ENCODE peak calls at places on chromosome 4, in four cellular contexts. P, M, U and C are unnamed samples.

GRCh38 chr4:81470456-81471327 is 1.0 kb downstream of the RASGEF1B start:
- DNase-seq in U (no peak), P (peak), M (peak), C (peak)

GRCh38 chr4:173747537-173748257 is 217.7 kb upstream of the HAND2 start:
- DNase-seq in M (no peak), P (no peak), U (no peak), C (no peak)

GRCh38 chr4:152957437-152958185 is 21.5 kb downstream of the FHDC1 start:
- DNase-seq in P (no peak), M (no peak), U (no peak), C (no peak)

GRCh38 chr4:53196872-53197759 is 168.7 kb downstream of the SCFD2 start:
- DNase-seq in P (peak), M (no peak), U (peak), C (no peak)

GRCh38 chr4:86641516-86642090 is 47.5 kb downstream of the PTPN13 start:
- DNase-seq in P (no peak), U (no peak), M (no peak), C (no peak)

GRCh38 chr4:36244257-36245084 is at the start of gene ARAP2:
- DNase-seq in P (peak), M (peak), U (no peak), C (peak)

GRCh38 chr4:150818661-150819060 is 196.4 kb downstream of the LRBA start:
- DNase-seq in U (no peak), M (no peak), P (no peak), C (no peak)

GRCh38 chr4:107669068-107669467 is 51.0 kb downstream of the PAPSS1 start:
- DNase-seq in M (no peak), P (no peak), U (no peak), C (no peak)

GRCh38 chr4:10808591-10808990 is 124.0 kb upstream of the CLNK start:
- DNase-seq in M (peak), U (no peak), P (no peak), C (no peak)

GRCh38 chr4:129455462-129455861 is 359.5 kb downstream of the C4orf33 start:
- DNase-seq in P (peak), M (no peak), U (no peak), C (no peak)

GRCh38 chr4:1989533-1990347 is 19.0 kb downstream of the NELFA start:
- DNase-seq in M (no peak), P (no peak), U (no peak), C (no peak)

GRCh38 chr4:1205641-1206298 is 33.4 kb upstream of the SPON2 start:
- DNase-seq in M (peak), U (no peak), P (no peak), C (peak)

GRCh38 chr4:100306018-100306417 is 115.8 kb upstream of the DDIT4L start:
- DNase-seq in U (peak), P (no peak), M (no peak), C (no peak)

GRCh38 chr4:185792384-185793146 is 19.4 kb downstream of the SORBS2 start:
- DNase-seq in U (peak), M (no peak), P (peak), C (no peak)

GRCh38 chr4:41611881-41612871 is 74.2 kb downstream of the LIMCH1 start:
- DNase-seq in M (peak), U (no peak), P (peak), C (no peak)

GRCh38 chr4:150699599-150699998 is 117.6 kb downstream of the MAB21L2 start:
- DNase-seq in P (no peak), M (no peak), U (no peak), C (no peak)

GRCh38 chr4:123298798-123299197 is 97.8 kb upstream of the SPRY1 start:
- DNase-seq in M (no peak), P (no peak), U (no peak), C (no peak)

GRCh38 chr4:140049024-140049923 is 104.7 kb downstream of the MAML3 start:
- DNase-seq in M (peak), P (peak), U (no peak), C (no peak)

GRCh38 chr4:1777822-1778641 is 15.1 kb upstream of the FGFR3 start:
- DNase-seq in P (peak), U (no peak), M (no peak), C (no peak)

GRCh38 chr4:159395693-159396092 is 292.8 kb downstream of the RAPGEF2 start:
- DNase-seq in U (no peak), M (no peak), P (no peak), C (no peak)

GRCh38 chr4:158760866-158761265 is 8.0 kb upstream of the FNIP2 start:
- DNase-seq in M (no peak), P (no peak), U (no peak), C (no peak)

GRCh38 chr4:101419324-101420135 is 72.2 kb upstream of the PPP3CA start:
- DNase-seq in U (peak), M (no peak), P (peak), C (no peak)

GRCh38 chr4:118918388-118918787 is 29.7 kb downstream of the SYNPO2 start:
- DNase-seq in M (no peak), U (peak), P (no peak), C (no peak)

GRCh38 chr4:6502747-6503465 is 30.5 kb upstream of the PPP2R2C start:
- DNase-seq in P (no peak), U (no peak), M (no peak), C (no peak)

GRCh38 chr4:122861544-122861943 is 34.9 kb downstream of the FGF2 start:
- DNase-seq in U (no peak), M (no peak), P (no peak), C (no peak)

GRCh38 chr4:112370466-112370865 is 73.3 kb downstream of the ALPK1 start:
- DNase-seq in U (no peak), P (no peak), M (no peak), C (no peak)

GRCh38 chr4:95170176-95170575 is 378.6 kb downstream of the UNC5C start:
- DNase-seq in P (no peak), U (no peak), M (no peak), C (no peak)

GRCh38 chr4:187363453-187363852 is 632.1 kb upstream of the ZFP42 start:
- DNase-seq in M (no peak), P (peak), U (no peak), C (no peak)

GRCh38 chr4:68654946-68655721 is 15.3 kb downstream of the UGT2B15 start:
- DNase-seq in P (no peak), U (no peak), M (no peak), C (no peak)

GRCh38 chr4:10730019-10730418 is 45.5 kb upstream of the CLNK start:
- DNase-seq in P (no peak), M (no peak), U (no peak), C (no peak)

GRCh38 chr4:74206088-74206826 is 48.3 kb downstream of the MTHFD2L start:
- DNase-seq in U (no peak), P (no peak), M (no peak), C (no peak)

GRCh38 chr4:156815717-156816319 is 155.8 kb downstream of the PDGFC start:
- DNase-seq in P (no peak), M (no peak), U (no peak), C (no peak)

GRCh38 chr4:103499094-103499493 is 220.7 kb downstream of the TACR3 start:
- DNase-seq in U (no peak), P (no peak), M (no peak), C (no peak)
- TF ChIP-seq CTCF in U (peak), P (peak), M (no peak), C (no peak)

GRCh38 chr4:88791274-88791673 is 93.6 kb upstream of the NAP1L5 start:
- DNase-seq in M (no peak), U (no peak), P (no peak), C (no peak)
- TF ChIP-seq CTCF in M (no peak), U (no peak), P (peak), C (no peak)

GRCh38 chr4:136395212-136395722 is 1137.0 kb downstream of the PCDH18 start:
- DNase-seq in M (no peak), U (no peak), P (no peak), C (no peak)

DNA sequence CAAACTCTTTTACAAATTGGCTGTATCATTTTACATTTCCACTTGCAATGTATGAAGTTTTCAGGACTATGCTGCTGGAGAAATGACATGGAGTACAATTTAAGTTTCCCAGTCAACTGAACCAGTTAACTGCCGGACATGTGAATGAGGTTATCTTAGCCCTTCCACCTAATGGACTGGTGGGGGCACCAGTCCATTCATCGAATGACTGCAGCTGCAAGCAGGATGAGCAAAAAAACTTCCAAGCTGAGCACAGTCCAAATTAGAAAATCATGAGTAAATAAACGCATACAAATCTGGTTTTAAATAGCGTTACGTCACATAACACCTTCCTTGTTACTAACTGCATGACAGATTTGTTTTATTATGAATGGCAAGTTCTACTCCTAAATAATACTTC is 1131.5 kb downstream of the PCDH18 start:
- DNase-seq in M (no peak), P (peak), U (no peak), C (no peak)
- TF ChIP-seq CTCF in M (no peak), P (peak), U (no peak), C (no peak)

GRCh38 chr4:65653740-65654361 is 16.4 kb downstream of the EPHA5 start:
- DNase-seq in U (no peak), M (no peak), P (no peak), C (no peak)

GRCh38 chr4:65654976-65655375 is 15.3 kb downstream of the EPHA5 start:
- DNase-seq in M (no peak), P (no peak), U (no peak), C (no peak)

GRCh38 chr4:65646136-65646535 is 24.2 kb downstream of the EPHA5 start:
- DNase-seq in P (no peak), M (no peak), U (no peak), C (no peak)

GRCh38 chr4:65656008-65656407 is 14.3 kb downstream of the EPHA5 start:
- DNase-seq in U (no peak), P (no peak), M (no peak), C (no peak)

GRCh38 chr4:65651031-65651430 is 19.3 kb downstream of the EPHA5 start:
- DNase-seq in P (no peak), U (no peak), M (no peak), C (no peak)
- TF ChIP-seq CTCF in P (no peak), U (no peak), M (no peak), C (no peak)

GRCh38 chr4:89299153-89299789 is 8.3 kb downstream of the GPRIN3 start:
- DNase-seq in U (no peak), P (no peak), M (no peak), C (no peak)
- TF ChIP-seq CTCF in U (no peak), P (no peak), M (no peak), C (no peak)

GRCh38 chr4:18020671-18021469 is 685 bp downstream of the LCORL start:
- DNase-seq in P (peak), U (peak), M (peak), C (peak)

GRCh38 chr4:18020145-18020670 is 1.3 kb downstream of the LCORL start:
- DNase-seq in M (no peak), P (peak), U (no peak), C (no peak)

GRCh38 chr4:18022572-18023039 is 1.1 kb upstream of the LCORL start:
- DNase-seq in M (no peak), P (peak), U (no peak), C (no peak)

GRCh38 chr4:18021470-18021719 is 160 bp downstream of the LCORL start:
- DNase-seq in P (no peak), M (no peak), U (no peak), C (no peak)

DNA sequence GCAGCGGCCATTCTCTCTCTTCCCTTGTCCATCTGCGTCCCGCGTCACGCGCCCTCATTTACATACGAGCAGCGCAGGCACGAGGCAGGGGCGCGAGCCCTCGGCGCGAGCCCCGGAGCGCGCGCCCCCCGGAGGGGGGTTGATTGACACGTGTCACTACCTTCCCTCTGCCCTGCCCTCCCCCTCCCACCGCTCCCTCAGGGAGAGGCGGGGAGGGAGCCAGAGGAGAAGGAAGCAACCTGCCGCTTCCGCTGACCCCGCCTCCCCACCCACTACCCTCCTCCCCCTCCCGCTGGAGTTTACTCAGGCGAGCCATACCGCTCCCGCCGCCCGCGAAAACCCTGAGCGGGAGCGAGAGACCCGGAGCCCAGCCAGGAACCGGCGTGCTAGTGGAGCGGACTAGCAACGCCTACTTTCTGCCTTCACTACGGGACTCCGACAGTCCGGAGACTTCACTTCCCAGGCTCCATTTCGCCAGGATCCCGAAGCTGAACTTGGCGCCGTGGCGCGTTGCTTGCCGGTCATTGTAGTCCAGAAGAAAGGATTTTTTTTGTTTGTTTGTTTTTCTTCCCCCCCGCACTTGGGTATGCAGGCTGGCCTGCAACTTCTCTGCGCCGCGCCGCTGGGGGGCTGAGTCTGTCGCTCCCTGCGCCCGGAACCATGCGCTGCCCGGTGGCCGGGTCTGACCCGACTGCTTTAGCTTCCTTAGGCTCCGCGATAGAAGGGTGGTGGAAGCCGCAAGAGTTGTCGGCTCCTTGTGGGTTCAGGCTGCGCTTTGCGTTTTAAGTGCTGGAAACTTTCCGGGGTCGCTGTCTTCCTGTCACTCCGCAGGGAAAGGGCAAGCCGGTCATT is at the start of gene LCORL:
- DNase-seq in M (peak), P (peak), U (peak), C (peak)
- TF ChIP-seq CTCF in M (no peak), P (peak), U (no peak), C (no peak)

GRCh38 chr4:146342600-146343192 is 128.4 kb downstream of the REELD1 start:
- DNase-seq in P (peak), U (no peak), M (no peak), C (no peak)
- TF ChIP-seq CTCF in P (peak), U (peak), M (peak), C (no peak)

GRCh38 chr4:3436048-3436797 is 5.5 kb upstream of the HGFAC start:
- DNase-seq in U (no peak), M (no peak), P (no peak), C (no peak)

GRCh38 chr4:3433138-3433869 is 8.5 kb upstream of the HGFAC start:
- DNase-seq in M (no peak), P (no peak), U (no peak), C (no peak)

GRCh38 chr4:3435684-3435956 is 6.1 kb upstream of the HGFAC start:
- DNase-seq in M (no peak), U (no peak), P (no peak), C (no peak)

GRCh38 chr4:3436798-3437581 is 4.8 kb upstream of the HGFAC start:
- DNase-seq in U (no peak), M (no peak), P (no peak), C (no peak)

GRCh38 chr4:3434891-3435683 is 6.7 kb upstream of the HGFAC start:
- DNase-seq in P (peak), M (no peak), U (no peak), C (no peak)
- TF ChIP-seq CTCF in P (peak), M (no peak), U (no peak), C (no peak)

DNA sequence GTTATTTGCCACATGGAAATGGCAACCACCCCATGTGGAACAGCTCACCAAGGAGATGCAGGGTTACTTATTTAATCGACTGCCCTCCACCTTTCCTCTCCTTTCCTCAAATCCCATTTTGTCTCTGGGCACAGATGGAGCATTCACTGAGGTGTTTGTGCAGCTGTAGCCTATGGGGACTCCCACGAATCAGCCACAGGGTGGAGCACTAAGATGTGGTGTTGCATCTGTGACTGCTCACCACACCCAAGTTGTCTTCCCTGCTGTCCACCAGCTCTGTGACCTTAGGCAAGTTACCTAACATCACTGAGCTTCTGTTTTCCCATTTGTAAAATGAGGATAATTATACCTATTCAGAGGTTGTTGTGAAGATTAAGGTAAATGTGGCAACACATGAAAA is 252.4 kb upstream of the CPEB2 start:
- DNase-seq in U (no peak), P (peak), M (peak), C (no peak)
- TF ChIP-seq CTCF in U (peak), P (peak), M (peak), C (no peak)